ENCODE peak calls at places on chromosomes 6 and 20, in five cellular contexts. X, M, K, V and O are unnamed samples.
A peak's percentile ranks its signal among the peaks of the same experiment; 100 is the strongest.

GRCh38 chr20:22389836-22390542 is 194.4 kb downstream of the FOXA2 start:
- DNase-seq in X (peak; percentile 69), M (peak; percentile 99), K (no peak), V (no peak), O (peak; percentile 43)

GRCh38 chr20:25281541-25281991 is 33.7 kb downstream of the PYGB start:
- DNase-seq in X (peak; percentile 47), M (no peak), K (peak; percentile 13), V (peak; percentile 13), O (no peak)

GRCh38 chr20:52490715-52491430 is 299.3 kb upstream of the ZFP64 start:
- DNase-seq in X (no peak), M (peak; percentile 1), K (no peak), V (no peak), O (peak; percentile 85)

GRCh38 chr6:11618533-11618932 is 81.0 kb downstream of the TMEM170B start:
- DNase-seq in X (no peak), M (no peak), K (no peak), V (no peak), O (peak; percentile 54)

GRCh38 chr20:15789083-15789482 is 784.2 kb downstream of the KIF16B start:
- DNase-seq in X (no peak), M (no peak), K (no peak), V (no peak), O (no peak)

GRCh38 chr6:53343092-53343491 is 5.7 kb downstream of the ELOVL5 start:
- DNase-seq in X (no peak), M (no peak), K (no peak), V (no peak), O (no peak)

GRCh38 chr6:132084811-132085509 is 133.8 kb upstream of the CCN2 start:
- DNase-seq in X (no peak), M (peak; percentile 69), K (no peak), V (no peak), O (peak; percentile 97)

GRCh38 chr6:23027281-23027680 is 457.9 kb downstream of the HDGFL1 start:
- DNase-seq in X (no peak), M (peak; percentile 36), K (no peak), V (no peak), O (no peak)

GRCh38 chr6:3245216-3245615 is 13.5 kb upstream of the PSMG4 start:
- DNase-seq in X (no peak), M (no peak), K (no peak), V (no peak), O (no peak)

GRCh38 chr6:3250278-3250677 is 8.5 kb upstream of the PSMG4 start:
- DNase-seq in X (no peak), M (no peak), K (no peak), V (no peak), O (no peak)

GRCh38 chr6:3249821-3250220 is 8.9 kb upstream of the PSMG4 start:
- DNase-seq in X (no peak), M (no peak), K (no peak), V (no peak), O (no peak)

GRCh38 chr6:3244003-3244831 is 14.5 kb upstream of the PSMG4 start:
- DNase-seq in X (no peak), M (no peak), K (no peak), V (no peak), O (no peak)

GRCh38 chr6:3247255-3248146 is 11.2 kb upstream of the PSMG4 start:
- DNase-seq in X (no peak), M (peak; percentile 43), K (no peak), V (peak; percentile 65), O (peak; percentile 95)
- H3K4me3 ChIP-seq in X (peak overlapping the region; percentile 28), M (peak overlapping the region; percentile 32), K (no peak overlapping the region), V (peak overlapping the region; percentile 32), O (peak overlapping the region; percentile 27)

GRCh38 chr6:126550323-126550722 is 210.4 kb downstream of the CENPW start:
- DNase-seq in X (no peak), M (no peak), K (no peak), V (no peak), O (no peak)
- TF ChIP-seq CTCF in X (no peak), M (peak; percentile 5), K (no peak), V (no peak), O (no peak)

GRCh38 chr20:33671573-33672288 is 2.5 kb downstream of the NECAB3 start:
- DNase-seq in X (no peak), M (no peak), K (no peak), V (peak; percentile 41), O (no peak)

GRCh38 chr20:33670715-33671499 is 3.3 kb downstream of the NECAB3 start:
- DNase-seq in X (no peak), M (no peak), K (no peak), V (no peak), O (no peak)

GRCh38 chr20:33673115-33673410 is 1.2 kb downstream of the NECAB3 start:
- DNase-seq in X (no peak), M (no peak), K (no peak), V (peak; percentile 38), O (no peak)

GRCh38 chr20:33673411-33674293 is 576 bp downstream of the NECAB3 start:
- DNase-seq in X (peak; percentile 70), M (no peak), K (no peak), V (no peak), O (no peak)

GRCh38 chr20:33672426-33673114 is 1.7 kb downstream of the NECAB3 start:
- DNase-seq in X (no peak), M (no peak), K (no peak), V (peak; percentile 66), O (no peak)
- H3K4me3 ChIP-seq in X (peak overlapping the region; percentile 67), M (no peak overlapping the region), K (peak overlapping the region; percentile 50), V (peak overlapping the region; percentile 77), O (peak overlapping the region; percentile 71)

DNA sequence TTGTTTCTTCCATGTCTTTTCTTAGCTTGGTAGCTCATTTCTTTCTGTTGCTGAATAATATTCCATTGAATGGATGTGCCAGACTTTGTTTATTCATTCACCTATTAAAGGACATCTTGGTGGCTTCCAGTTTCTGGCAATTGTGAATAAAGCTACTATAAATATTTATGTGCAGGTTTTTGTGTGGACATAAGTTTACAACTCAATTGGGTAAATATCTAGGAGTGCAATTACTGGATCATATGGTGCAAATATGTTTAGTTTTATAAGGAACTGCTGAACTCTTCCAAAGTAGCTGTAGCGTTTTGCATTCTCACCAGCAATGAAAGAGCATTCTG is 16.8 kb upstream of the SDCBP2 start:
- DNase-seq in X (no peak), M (no peak), K (no peak), V (no peak), O (no peak)
- TF ChIP-seq CTCF in X (no peak), M (no peak), K (no peak), V (no peak), O (no peak)

GRCh38 chr6:125781307-125781868 is 9.4 kb upstream of the NCOA7 start:
- DNase-seq in X (no peak), M (no peak), K (no peak), V (no peak), O (peak; percentile 77)

GRCh38 chr6:125784365-125784764 is 6.4 kb upstream of the NCOA7 start:
- DNase-seq in X (no peak), M (no peak), K (no peak), V (no peak), O (peak; percentile 38)

GRCh38 chr6:125780540-125781306 is 10.0 kb upstream of the NCOA7 start:
- DNase-seq in X (peak; percentile 59), M (peak; percentile 77), K (peak; percentile 59), V (peak; percentile 41), O (peak; percentile 88)

GRCh38 chr6:125779924-125780539 is 10.7 kb upstream of the NCOA7 start:
- DNase-seq in X (peak; percentile 80), M (peak; percentile 86), K (peak; percentile 80), V (peak; percentile 86), O (peak; percentile 97)
- H3K4me3 ChIP-seq in X (peak overlapping the region; percentile 66), M (peak overlapping the region; percentile 69), K (peak overlapping the region; percentile 28), V (peak overlapping the region; percentile 74), O (peak overlapping the region; percentile 64)

GRCh38 chr20:60009826-60010616 is 51.8 kb downstream of the CDH26 start:
- DNase-seq in X (no peak), M (no peak), K (no peak), V (no peak), O (no peak)
- TF ChIP-seq CTCF in X (peak; percentile 8), M (peak; percentile 26), K (no peak), V (no peak), O (no peak)

GRCh38 chr20:41248371-41249024 is 69.0 kb downstream of the ZHX3 start:
- DNase-seq in X (no peak), M (no peak), K (no peak), V (no peak), O (peak; percentile 94)
- H3K4me3 ChIP-seq in X (no peak overlapping the region), M (no peak overlapping the region), K (no peak overlapping the region), V (no peak overlapping the region), O (no peak overlapping the region)

DNA sequence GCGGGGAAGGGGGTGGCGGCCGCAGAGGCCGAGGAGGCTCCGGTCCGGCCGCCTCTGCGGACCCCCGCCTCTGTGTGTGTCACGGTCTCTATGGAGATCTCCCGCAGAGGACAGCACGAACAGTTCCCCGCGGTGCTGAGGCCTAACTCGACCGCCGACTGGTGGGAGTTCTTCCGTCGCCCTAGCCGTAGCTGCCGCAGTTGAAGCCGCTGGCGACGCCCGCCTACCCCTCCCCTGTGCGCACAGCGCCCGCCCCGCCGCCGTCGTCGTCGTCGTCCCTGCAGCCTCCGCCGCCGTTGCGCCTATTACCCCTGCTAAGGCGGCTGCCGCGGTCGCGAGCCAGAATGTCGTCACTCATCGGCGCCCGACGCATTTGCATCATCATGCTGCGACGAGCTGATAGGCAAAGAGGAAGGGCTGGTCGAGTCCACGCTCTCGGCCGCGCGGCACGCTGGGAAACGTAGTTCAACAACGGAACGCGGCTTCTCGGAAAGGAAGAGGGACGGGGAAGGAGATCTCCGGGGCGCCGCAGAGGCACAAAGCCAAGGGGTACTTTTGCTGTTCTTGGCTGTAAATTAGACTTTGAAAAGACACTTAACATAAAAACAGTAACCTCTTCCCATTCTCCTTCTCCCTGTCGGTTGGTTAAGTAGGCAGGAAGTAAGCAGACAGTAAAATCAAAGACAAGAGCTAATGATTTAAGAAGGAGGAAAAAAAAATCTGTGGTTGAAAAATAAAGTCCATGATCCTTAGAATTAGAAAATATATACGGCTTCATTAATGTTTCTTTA is at the start of gene NUP153:
- DNase-seq in X (peak; percentile 99), M (peak; percentile 98), K (peak; percentile 99), V (peak; percentile 98), O (peak; percentile 99)
- TF ChIP-seq CTCF in X (no peak), M (no peak), K (no peak), V (no peak), O (no peak)

DNA sequence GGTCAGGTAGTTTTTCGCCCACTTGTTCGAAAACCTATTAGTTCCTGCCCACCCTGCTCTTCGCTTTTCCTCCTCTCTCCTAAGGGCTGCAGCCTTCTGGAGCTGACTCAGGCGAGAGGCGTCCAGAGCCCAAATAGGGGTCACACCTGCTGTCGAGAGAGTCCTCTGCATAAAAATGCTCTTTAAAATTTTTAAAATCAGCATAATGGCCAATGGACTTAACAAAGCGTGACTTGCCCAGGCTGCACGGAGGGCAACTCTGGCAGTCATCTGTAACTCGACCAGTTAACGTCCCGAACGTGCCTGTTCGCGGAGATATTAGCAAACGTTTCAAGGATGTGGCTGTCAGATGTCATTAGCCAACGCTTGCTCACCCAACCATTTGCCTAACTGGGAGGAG is 32.2 kb downstream of the TFAP2B start:
- DNase-seq in X (no peak), M (no peak), K (no peak), V (no peak), O (no peak)
- H3K4me3 ChIP-seq in X (no peak overlapping the region), M (no peak overlapping the region), K (no peak overlapping the region), V (no peak overlapping the region), O (no peak overlapping the region)